ENCODE peak calls at places on chromosomes 13 and 19, in ten cellular contexts. One of them, this sample, is unnamed.

GRCh38 chr13:114249062-114249461 is 14.4 kb downstream of the CDC16 start:
- DNase-seq in iPS-NIHi11: no peak
- DNase-seq in activated T-cell treated with anti-CD3 and anti-CD28 coated beads for 48 hours: no peak
- DNase-seq in NCI-H1048: no peak
- DNase-seq in mucosa of gallbladder: no peak
- DNase-seq in A172: no peak
- DNase-seq in left lung: no peak
- DNase-seq in stimulated activated CD4-positive, alpha-beta T cell treated with anti-CD3 and anti-CD28 coated beads, Interleukin-15, amount 100 ng/mL, for 1 hour: no peak
- DNase-seq in GM04504: no peak
- DNase-seq in brain microvascular endothelial cell: no peak
- DNase-seq in this sample: no peak

GRCh38 chr19:38684078-38684861 is 36.8 kb downstream of the ACTN4 start:
- DNase-seq in iPS-NIHi11: no peak
- DNase-seq in A172: peak
- DNase-seq in left lung: peak
- DNase-seq in activated T-cell treated with anti-CD3 and anti-CD28 coated beads for 48 hours: peak
- DNase-seq in NCI-H1048: no peak
- DNase-seq in stimulated activated CD4-positive, alpha-beta T cell treated with anti-CD3 and anti-CD28 coated beads, Interleukin-15, amount 100 ng/mL, for 1 hour: no peak
- DNase-seq in GM04504: peak
- DNase-seq in brain microvascular endothelial cell: peak
- DNase-seq in mucosa of gallbladder: peak
- DNase-seq in this sample: peak

GRCh38 chr19:46000497-46001246 is 5.4 kb downstream of the CCDC61 start:
- DNase-seq in mucosa of gallbladder: peak
- DNase-seq in stimulated activated CD4-positive, alpha-beta T cell treated with anti-CD3 and anti-CD28 coated beads, Interleukin-15, amount 100 ng/mL, for 1 hour: peak
- DNase-seq in NCI-H1048: peak
- DNase-seq in left lung: no peak
- DNase-seq in A172: no peak
- DNase-seq in brain microvascular endothelial cell: no peak
- DNase-seq in GM04504: no peak
- DNase-seq in iPS-NIHi11: peak
- DNase-seq in activated T-cell treated with anti-CD3 and anti-CD28 coated beads for 48 hours: peak
- DNase-seq in this sample: no peak

GRCh38 chr13:30191491-30192100 is 115.8 kb downstream of the KATNAL1 start:
- DNase-seq in A172: peak
- DNase-seq in NCI-H1048: no peak
- DNase-seq in iPS-NIHi11: no peak
- DNase-seq in brain microvascular endothelial cell: no peak
- DNase-seq in stimulated activated CD4-positive, alpha-beta T cell treated with anti-CD3 and anti-CD28 coated beads, Interleukin-15, amount 100 ng/mL, for 1 hour: no peak
- DNase-seq in GM04504: peak
- DNase-seq in mucosa of gallbladder: no peak
- DNase-seq in left lung: no peak
- DNase-seq in activated T-cell treated with anti-CD3 and anti-CD28 coated beads for 48 hours: no peak
- DNase-seq in this sample: no peak

GRCh38 chr19:7257148-7258041 is 36.8 kb downstream of the INSR start:
- DNase-seq in GM04504: no peak
- DNase-seq in A172: peak
- DNase-seq in activated T-cell treated with anti-CD3 and anti-CD28 coated beads for 48 hours: no peak
- DNase-seq in stimulated activated CD4-positive, alpha-beta T cell treated with anti-CD3 and anti-CD28 coated beads, Interleukin-15, amount 100 ng/mL, for 1 hour: no peak
- DNase-seq in left lung: peak
- DNase-seq in brain microvascular endothelial cell: peak
- DNase-seq in mucosa of gallbladder: peak
- DNase-seq in iPS-NIHi11: no peak
- DNase-seq in NCI-H1048: no peak
- DNase-seq in this sample: peak

GRCh38 chr19:51552996-51553725 is 17.9 kb upstream of the ZNF175 start:
- DNase-seq in GM04504: peak
- DNase-seq in brain microvascular endothelial cell: peak
- DNase-seq in left lung: peak
- DNase-seq in A172: peak
- DNase-seq in mucosa of gallbladder: peak
- DNase-seq in stimulated activated CD4-positive, alpha-beta T cell treated with anti-CD3 and anti-CD28 coated beads, Interleukin-15, amount 100 ng/mL, for 1 hour: no peak
- DNase-seq in activated T-cell treated with anti-CD3 and anti-CD28 coated beads for 48 hours: peak
- DNase-seq in NCI-H1048: peak
- DNase-seq in iPS-NIHi11: peak
- DNase-seq in this sample: no peak

GRCh38 chr19:17829855-17830566 is 8.7 kb upstream of the INSL3 start:
- DNase-seq in mucosa of gallbladder: peak
- DNase-seq in stimulated activated CD4-positive, alpha-beta T cell treated with anti-CD3 and anti-CD28 coated beads, Interleukin-15, amount 100 ng/mL, for 1 hour: no peak
- DNase-seq in left lung: no peak
- DNase-seq in iPS-NIHi11: peak
- DNase-seq in activated T-cell treated with anti-CD3 and anti-CD28 coated beads for 48 hours: no peak
- DNase-seq in GM04504: peak
- DNase-seq in A172: peak
- DNase-seq in brain microvascular endothelial cell: peak
- DNase-seq in NCI-H1048: no peak
- DNase-seq in this sample: no peak

GRCh38 chr19:4456843-4457653 is 546 bp downstream of the UBXN6 start:
- DNase-seq in left lung: peak
- DNase-seq in GM04504: peak
- DNase-seq in mucosa of gallbladder: no peak
- DNase-seq in brain microvascular endothelial cell: peak
- DNase-seq in iPS-NIHi11: peak
- DNase-seq in A172: no peak
- DNase-seq in activated T-cell treated with anti-CD3 and anti-CD28 coated beads for 48 hours: no peak
- DNase-seq in stimulated activated CD4-positive, alpha-beta T cell treated with anti-CD3 and anti-CD28 coated beads, Interleukin-15, amount 100 ng/mL, for 1 hour: no peak
- DNase-seq in NCI-H1048: no peak
- DNase-seq in this sample: peak

GRCh38 chr19:33690461-33691427 is 69.0 kb downstream of the CHST8 start:
- DNase-seq in left lung: no peak
- DNase-seq in GM04504: no peak
- DNase-seq in A172: peak
- DNase-seq in stimulated activated CD4-positive, alpha-beta T cell treated with anti-CD3 and anti-CD28 coated beads, Interleukin-15, amount 100 ng/mL, for 1 hour: no peak
- DNase-seq in NCI-H1048: no peak
- DNase-seq in activated T-cell treated with anti-CD3 and anti-CD28 coated beads for 48 hours: peak
- DNase-seq in brain microvascular endothelial cell: no peak
- DNase-seq in iPS-NIHi11: no peak
- DNase-seq in mucosa of gallbladder: no peak
- DNase-seq in this sample: no peak

GRCh38 chr13:69363360-69363759 is 744.3 kb upstream of the ATXN8OS start:
- DNase-seq in NCI-H1048: no peak
- DNase-seq in GM04504: no peak
- DNase-seq in A172: no peak
- DNase-seq in activated T-cell treated with anti-CD3 and anti-CD28 coated beads for 48 hours: no peak
- DNase-seq in iPS-NIHi11: no peak
- DNase-seq in stimulated activated CD4-positive, alpha-beta T cell treated with anti-CD3 and anti-CD28 coated beads, Interleukin-15, amount 100 ng/mL, for 1 hour: no peak
- DNase-seq in brain microvascular endothelial cell: no peak
- DNase-seq in left lung: no peak
- DNase-seq in mucosa of gallbladder: no peak
- DNase-seq in this sample: no peak

GRCh38 chr13:46721054-46721453 is 75.9 kb downstream of the ESD start:
- DNase-seq in stimulated activated CD4-positive, alpha-beta T cell treated with anti-CD3 and anti-CD28 coated beads, Interleukin-15, amount 100 ng/mL, for 1 hour: no peak
- DNase-seq in A172: peak
- DNase-seq in brain microvascular endothelial cell: peak
- DNase-seq in left lung: no peak
- DNase-seq in mucosa of gallbladder: peak
- DNase-seq in NCI-H1048: no peak
- DNase-seq in iPS-NIHi11: peak
- DNase-seq in activated T-cell treated with anti-CD3 and anti-CD28 coated beads for 48 hours: peak
- DNase-seq in GM04504: no peak
- DNase-seq in this sample: peak

GRCh38 chr13:27496006-27496405 is 45.6 kb upstream of the MTIF3 start:
- DNase-seq in A172: no peak
- DNase-seq in mucosa of gallbladder: no peak
- DNase-seq in left lung: no peak
- DNase-seq in NCI-H1048: no peak
- DNase-seq in iPS-NIHi11: no peak
- DNase-seq in GM04504: no peak
- DNase-seq in brain microvascular endothelial cell: no peak
- DNase-seq in activated T-cell treated with anti-CD3 and anti-CD28 coated beads for 48 hours: no peak
- DNase-seq in stimulated activated CD4-positive, alpha-beta T cell treated with anti-CD3 and anti-CD28 coated beads, Interleukin-15, amount 100 ng/mL, for 1 hour: no peak
- DNase-seq in this sample: no peak

GRCh38 chr13:77918391-77919261 is at the start of gene EDNRB:
- DNase-seq in NCI-H1048: no peak
- DNase-seq in mucosa of gallbladder: peak
- DNase-seq in left lung: peak
- DNase-seq in stimulated activated CD4-positive, alpha-beta T cell treated with anti-CD3 and anti-CD28 coated beads, Interleukin-15, amount 100 ng/mL, for 1 hour: no peak
- DNase-seq in activated T-cell treated with anti-CD3 and anti-CD28 coated beads for 48 hours: no peak
- DNase-seq in iPS-NIHi11: peak
- DNase-seq in GM04504: no peak
- DNase-seq in A172: no peak
- DNase-seq in brain microvascular endothelial cell: peak
- DNase-seq in this sample: no peak

GRCh38 chr19:49327878-49328544 is 3.0 kb upstream of the SLC6A16 start:
- DNase-seq in stimulated activated CD4-positive, alpha-beta T cell treated with anti-CD3 and anti-CD28 coated beads, Interleukin-15, amount 100 ng/mL, for 1 hour: no peak
- DNase-seq in GM04504: no peak
- DNase-seq in activated T-cell treated with anti-CD3 and anti-CD28 coated beads for 48 hours: peak
- DNase-seq in A172: no peak
- DNase-seq in brain microvascular endothelial cell: peak
- DNase-seq in NCI-H1048: no peak
- DNase-seq in mucosa of gallbladder: no peak
- DNase-seq in left lung: no peak
- DNase-seq in iPS-NIHi11: peak
- DNase-seq in this sample: no peak

GRCh38 chr13:33322474-33322827 is 36.9 kb upstream of the STARD13 start:
- DNase-seq in A172: no peak
- DNase-seq in iPS-NIHi11: no peak
- DNase-seq in NCI-H1048: no peak
- DNase-seq in activated T-cell treated with anti-CD3 and anti-CD28 coated beads for 48 hours: no peak
- DNase-seq in mucosa of gallbladder: peak
- DNase-seq in brain microvascular endothelial cell: peak
- DNase-seq in GM04504: peak
- DNase-seq in stimulated activated CD4-positive, alpha-beta T cell treated with anti-CD3 and anti-CD28 coated beads, Interleukin-15, amount 100 ng/mL, for 1 hour: no peak
- DNase-seq in left lung: no peak
- DNase-seq in this sample: peak

GRCh38 chr13:93767231-93767916 is 540.8 kb downstream of the GPC6 start:
- DNase-seq in NCI-H1048: no peak
- DNase-seq in brain microvascular endothelial cell: no peak
- DNase-seq in left lung: no peak
- DNase-seq in activated T-cell treated with anti-CD3 and anti-CD28 coated beads for 48 hours: no peak
- DNase-seq in GM04504: no peak
- DNase-seq in mucosa of gallbladder: no peak
- DNase-seq in A172: no peak
- DNase-seq in stimulated activated CD4-positive, alpha-beta T cell treated with anti-CD3 and anti-CD28 coated beads, Interleukin-15, amount 100 ng/mL, for 1 hour: no peak
- DNase-seq in iPS-NIHi11: no peak
- DNase-seq in this sample: no peak

GRCh38 chr13:26629260-26629659 is 71.8 kb downstream of the WASF3 start:
- DNase-seq in mucosa of gallbladder: no peak
- DNase-seq in iPS-NIHi11: peak
- DNase-seq in A172: no peak
- DNase-seq in GM04504: no peak
- DNase-seq in stimulated activated CD4-positive, alpha-beta T cell treated with anti-CD3 and anti-CD28 coated beads, Interleukin-15, amount 100 ng/mL, for 1 hour: no peak
- DNase-seq in activated T-cell treated with anti-CD3 and anti-CD28 coated beads for 48 hours: no peak
- DNase-seq in brain microvascular endothelial cell: peak
- DNase-seq in left lung: no peak
- DNase-seq in NCI-H1048: no peak
- DNase-seq in this sample: no peak

GRCh38 chr19:14073232-14073924 is 792 bp downstream of the MISP3 start:
- DNase-seq in stimulated activated CD4-positive, alpha-beta T cell treated with anti-CD3 and anti-CD28 coated beads, Interleukin-15, amount 100 ng/mL, for 1 hour: peak
- DNase-seq in mucosa of gallbladder: peak
- DNase-seq in iPS-NIHi11: peak
- DNase-seq in A172: peak
- DNase-seq in NCI-H1048: peak
- DNase-seq in GM04504: no peak
- DNase-seq in left lung: peak
- DNase-seq in brain microvascular endothelial cell: peak
- DNase-seq in activated T-cell treated with anti-CD3 and anti-CD28 coated beads for 48 hours: peak
- DNase-seq in this sample: peak

GRCh38 chr13:87498681-87499080 is 172.5 kb upstream of the SLITRK5 start:
- DNase-seq in mucosa of gallbladder: no peak
- DNase-seq in NCI-H1048: no peak
- DNase-seq in left lung: no peak
- DNase-seq in iPS-NIHi11: peak
- DNase-seq in stimulated activated CD4-positive, alpha-beta T cell treated with anti-CD3 and anti-CD28 coated beads, Interleukin-15, amount 100 ng/mL, for 1 hour: no peak
- DNase-seq in activated T-cell treated with anti-CD3 and anti-CD28 coated beads for 48 hours: no peak
- DNase-seq in brain microvascular endothelial cell: no peak
- DNase-seq in A172: peak
- DNase-seq in GM04504: no peak
- DNase-seq in this sample: no peak

GRCh38 chr19:19403373-19403901 is 2.0 kb upstream of the GATAD2A start:
- DNase-seq in A172: peak
- DNase-seq in brain microvascular endothelial cell: peak
- DNase-seq in mucosa of gallbladder: no peak
- DNase-seq in left lung: no peak
- DNase-seq in iPS-NIHi11: no peak
- DNase-seq in NCI-H1048: no peak
- DNase-seq in activated T-cell treated with anti-CD3 and anti-CD28 coated beads for 48 hours: no peak
- DNase-seq in stimulated activated CD4-positive, alpha-beta T cell treated with anti-CD3 and anti-CD28 coated beads, Interleukin-15, amount 100 ng/mL, for 1 hour: no peak
- DNase-seq in GM04504: no peak
- DNase-seq in this sample: no peak

GRCh38 chr13:107842562-107843180 is 372.7 kb downstream of the LIG4 start:
- DNase-seq in mucosa of gallbladder: no peak
- DNase-seq in brain microvascular endothelial cell: no peak
- DNase-seq in activated T-cell treated with anti-CD3 and anti-CD28 coated beads for 48 hours: no peak
- DNase-seq in left lung: no peak
- DNase-seq in iPS-NIHi11: no peak
- DNase-seq in NCI-H1048: no peak
- DNase-seq in GM04504: peak
- DNase-seq in A172: peak
- DNase-seq in stimulated activated CD4-positive, alpha-beta T cell treated with anti-CD3 and anti-CD28 coated beads, Interleukin-15, amount 100 ng/mL, for 1 hour: no peak
- DNase-seq in this sample: no peak

GRCh38 chr13:59415498-59415897 is 748.2 kb downstream of the DIAPH3 start:
- DNase-seq in brain microvascular endothelial cell: no peak
- DNase-seq in activated T-cell treated with anti-CD3 and anti-CD28 coated beads for 48 hours: no peak
- DNase-seq in A172: no peak
- DNase-seq in stimulated activated CD4-positive, alpha-beta T cell treated with anti-CD3 and anti-CD28 coated beads, Interleukin-15, amount 100 ng/mL, for 1 hour: no peak
- DNase-seq in NCI-H1048: no peak
- DNase-seq in mucosa of gallbladder: no peak
- DNase-seq in GM04504: no peak
- DNase-seq in left lung: no peak
- DNase-seq in iPS-NIHi11: no peak
- DNase-seq in this sample: no peak

GRCh38 chr13:71867101-71867814 is at the start of gene DACH1:
- DNase-seq in A172: peak
- DNase-seq in activated T-cell treated with anti-CD3 and anti-CD28 coated beads for 48 hours: no peak
- DNase-seq in NCI-H1048: peak
- DNase-seq in brain microvascular endothelial cell: peak
- DNase-seq in left lung: peak
- DNase-seq in GM04504: no peak
- DNase-seq in stimulated activated CD4-positive, alpha-beta T cell treated with anti-CD3 and anti-CD28 coated beads, Interleukin-15, amount 100 ng/mL, for 1 hour: no peak
- DNase-seq in mucosa of gallbladder: peak
- DNase-seq in iPS-NIHi11: peak
- DNase-seq in this sample: peak

GRCh38 chr19:41919948-41920712 is 8.1 kb downstream of the ERFL start:
- DNase-seq in iPS-NIHi11: no peak
- DNase-seq in GM04504: no peak
- DNase-seq in A172: no peak
- DNase-seq in brain microvascular endothelial cell: no peak
- DNase-seq in stimulated activated CD4-positive, alpha-beta T cell treated with anti-CD3 and anti-CD28 coated beads, Interleukin-15, amount 100 ng/mL, for 1 hour: no peak
- DNase-seq in NCI-H1048: no peak
- DNase-seq in left lung: no peak
- DNase-seq in activated T-cell treated with anti-CD3 and anti-CD28 coated beads for 48 hours: no peak
- DNase-seq in mucosa of gallbladder: no peak
- DNase-seq in this sample: no peak

GRCh38 chr19:18601875-18602274 is 4.7 kb downstream of the CRLF1 start:
- DNase-seq in brain microvascular endothelial cell: no peak
- DNase-seq in left lung: no peak
- DNase-seq in mucosa of gallbladder: no peak
- DNase-seq in activated T-cell treated with anti-CD3 and anti-CD28 coated beads for 48 hours: no peak
- DNase-seq in stimulated activated CD4-positive, alpha-beta T cell treated with anti-CD3 and anti-CD28 coated beads, Interleukin-15, amount 100 ng/mL, for 1 hour: no peak
- DNase-seq in A172: no peak
- DNase-seq in NCI-H1048: no peak
- DNase-seq in iPS-NIHi11: no peak
- DNase-seq in GM04504: no peak
- DNase-seq in this sample: no peak

GRCh38 chr19:48768989-48769713 is 13.8 kb downstream of the FGF21 start:
- DNase-seq in left lung: no peak
- DNase-seq in NCI-H1048: no peak
- DNase-seq in iPS-NIHi11: no peak
- DNase-seq in GM04504: no peak
- DNase-seq in stimulated activated CD4-positive, alpha-beta T cell treated with anti-CD3 and anti-CD28 coated beads, Interleukin-15, amount 100 ng/mL, for 1 hour: no peak
- DNase-seq in mucosa of gallbladder: no peak
- DNase-seq in brain microvascular endothelial cell: no peak
- DNase-seq in activated T-cell treated with anti-CD3 and anti-CD28 coated beads for 48 hours: no peak
- DNase-seq in A172: no peak
- DNase-seq in this sample: no peak

This sample was measured in fibroblast of the conjunctiva.